ENCODE peak calls at places on chromosomes 6 and 20, in seven cellular contexts. S, X, E, Y, C, Q and M are unnamed samples.
A peak's percentile ranks its signal among the peaks of the same experiment; 100 is the strongest.

GRCh38 chr6:37876843-37877242 is 57.3 kb downstream of the ZFAND3 start:
- DNase-seq in C (no peak), Y (no peak), E (no peak), Q (no peak), S (no peak), X (no peak), M (no peak)

GRCh38 chr20:4592316-4593148 is 129.2 kb upstream of the PRND start:
- DNase-seq in S (no peak), Q (peak; percentile 60), Y (peak; percentile 54), C (peak; percentile 42), E (peak; percentile 85), X (no peak), M (peak; percentile 17)

GRCh38 chr20:53981752-53982437 is 88.5 kb downstream of the BCAS1 start:
- DNase-seq in Y (peak; percentile 19), S (no peak), C (no peak), Q (no peak), E (no peak), X (no peak), M (no peak)

GRCh38 chr6:41571066-41571780 is 25.0 kb downstream of the FOXP4 start:
- DNase-seq in E (no peak), S (no peak), Y (peak; percentile 16), Q (peak; percentile 50), C (no peak), X (no peak), M (no peak)

GRCh38 chr6:158662607-158663464 is 13.0 kb downstream of the SYTL3 start:
- DNase-seq in Q (no peak), X (no peak), C (no peak), S (no peak), E (no peak), Y (no peak), M (no peak)

GRCh38 chr20:33158637-33159385 is 9.1 kb upstream of the BPIFA2 start:
- DNase-seq in X (no peak), Y (no peak), Q (no peak), E (no peak), S (no peak), C (no peak), M (no peak)

GRCh38 chr6:5506149-5506548 is 244.8 kb downstream of the FARS2 start:
- DNase-seq in Y (no peak), Q (no peak), C (no peak), S (no peak), X (no peak), E (no peak), M (no peak)

GRCh38 chr6:142680308-142680707 is 264.7 kb downstream of the HIVEP2 start:
- DNase-seq in Q (peak; percentile 31), C (no peak), Y (no peak), X (no peak), E (no peak), S (no peak), M (peak; percentile 83)

GRCh38 chr20:30487947-30488926 is 769.2 kb upstream of the DEFB115 start:
- DNase-seq in X (no peak), C (no peak), Y (no peak), Q (no peak), E (no peak), S (no peak), M (no peak)

GRCh38 chr20:59141818-59142581 is 21.6 kb upstream of the ZNF831 start:
- DNase-seq in Y (no peak), C (no peak), X (no peak), Q (peak; percentile 9), S (no peak), E (peak; percentile 34), M (no peak)

GRCh38 chr6:30321692-30322388 is 4.9 kb upstream of the TRIM39 start:
- DNase-seq in X (no peak), Y (no peak), C (no peak), Q (peak; percentile 34), E (no peak), S (no peak), M (no peak)

GRCh38 chr6:89564752-89565427 is 73.7 kb downstream of the LYRM2 start:
- DNase-seq in E (no peak), X (no peak), C (no peak), Q (no peak), S (no peak), Y (no peak), M (no peak)

GRCh38 chr6:44043479-44044153 is 83.6 kb downstream of the MRPL14 start:
- DNase-seq in Q (peak; percentile 58), C (no peak), Y (no peak), E (no peak), S (no peak), X (no peak), M (peak; percentile 99)

GRCh38 chr6:41570270-41570615 is 24.1 kb downstream of the FOXP4 start:
- DNase-seq in Q (no peak), E (no peak), X (no peak), Y (no peak), C (no peak), S (no peak), M (no peak)

GRCh38 chr6:127192911-127193503 is 73.7 kb upstream of the RNF146 start:
- DNase-seq in X (no peak), Y (no peak), S (peak; percentile 72), C (no peak), Q (peak; percentile 37), E (no peak), M (no peak)

GRCh38 chr20:47660602-47660905 is 124.7 kb downstream of the SULF2 start:
- DNase-seq in E (no peak), X (no peak), C (no peak), Y (no peak), Q (no peak), S (no peak), M (no peak)

GRCh38 chr20:35551485-35551884 is 9.6 kb downstream of the ERGIC3 start:
- DNase-seq in S (no peak), Y (no peak), Q (no peak), X (no peak), C (no peak), E (no peak), M (no peak)

GRCh38 chr20:34713194-34713943 is 9.2 kb downstream of the TP53INP2 start:
- DNase-seq in C (no peak), Y (no peak), Q (peak; percentile 99), X (peak; percentile 91), S (peak; percentile 97), E (no peak), M (peak; percentile 85)

GRCh38 chr6:32087574-32088486 is 21.3 kb downstream of the TNXB start:
- DNase-seq in X (peak; percentile 10), Q (peak; percentile 77), Y (peak; percentile 70), E (peak; percentile 62), S (no peak), C (peak; percentile 51), M (no peak)